ENCODE peak calls at places on chromosomes 6 and 20, in ten cellular contexts. C, R, T, I, K, A, S, G, Q and X are unnamed samples.
A peak's percentile ranks its signal among the peaks of the same experiment; 100 is the strongest.

GRCh38 chr20:33862709-33863403 is 51.7 kb downstream of the CHMP4B start:
- DNase-seq in C (peak; percentile 70), R (peak; percentile 64), T (peak; percentile 47), I (peak; percentile 83), K (peak; percentile 65), A (peak; percentile 27), S (peak; percentile 50), G (peak; percentile 21), Q (peak; percentile 75), X (peak; percentile 31)

GRCh38 chr20:3082306-3082951 is 2.1 kb downstream of the AVP start:
- DNase-seq in C (no peak), R (peak; percentile 53), T (no peak), I (peak; percentile 40), K (no peak), A (no peak), S (no peak), G (no peak), Q (no peak), X (no peak)

GRCh38 chr6:17169291-17169690 is 67.4 kb downstream of the STMND1 start:
- DNase-seq in C (peak; percentile 33), R (no peak), T (no peak), I (no peak), K (no peak), A (no peak), S (no peak), G (no peak), Q (no peak), X (no peak)

GRCh38 chr20:31869942-31870702 is at the start of the genes DUSP15 and TTLL9:
- DNase-seq in C (no peak), R (peak; percentile 68), T (peak; percentile 32), I (peak; percentile 67), K (no peak), A (peak; percentile 39), S (no peak), G (no peak), Q (peak; percentile 72), X (no peak)

GRCh38 chr20:2528671-2529070 is 7.7 kb upstream of the TMC2 start:
- DNase-seq in C (no peak), R (no peak), T (no peak), I (no peak), K (no peak), A (no peak), S (no peak), G (no peak), Q (no peak), X (no peak)

GRCh38 chr20:43840382-43841070 is 74.1 kb upstream of the TOX2 start:
- DNase-seq in C (peak; percentile 12), R (no peak), T (no peak), I (peak; percentile 83), K (peak; percentile 51), A (no peak), S (peak; percentile 35), G (no peak), Q (no peak), X (peak; percentile 33)

GRCh38 chr6:14732226-14732844 is 513.5 kb upstream of the JARID2 start:
- DNase-seq in C (no peak), R (no peak), T (no peak), I (no peak), K (no peak), A (no peak), S (no peak), G (no peak), Q (no peak), X (no peak)

GRCh38 chr6:128929869-128930268 is 46.9 kb downstream of the LAMA2 start:
- DNase-seq in C (no peak), R (no peak), T (no peak), I (peak; percentile 9), K (no peak), A (no peak), S (no peak), G (no peak), Q (no peak), X (no peak)

GRCh38 chr6:37514377-37514776 is 14.7 kb upstream of the CCDC167 start:
- DNase-seq in C (peak; percentile 64), R (no peak), T (no peak), I (no peak), K (no peak), A (no peak), S (no peak), G (no peak), Q (no peak), X (no peak)

GRCh38 chr20:57844626-57845596 is 135.1 kb upstream of the PMEPA1 start:
- DNase-seq in C (no peak), R (no peak), T (no peak), I (no peak), K (no peak), A (no peak), S (no peak), G (no peak), Q (no peak), X (no peak)

GRCh38 chr6:100466410-100467143 is 1.9 kb upstream of the SIM1 start:
- DNase-seq in C (no peak), R (no peak), T (peak; percentile 4), I (peak; percentile 73), K (no peak), A (no peak), S (no peak), G (no peak), Q (no peak), X (no peak)

GRCh38 chr6:22251331-22251730 is 45.5 kb downstream of the PRL start:
- DNase-seq in C (peak; percentile 78), R (no peak), T (no peak), I (no peak), K (no peak), A (no peak), S (no peak), G (no peak), Q (no peak), X (no peak)
- H3K27ac ChIP-seq in C (no peak overlapping the region), R (no peak overlapping the region), T (no peak overlapping the region), I (peak overlapping the region; percentile 70), K (no peak overlapping the region), A (no peak overlapping the region), S (no peak overlapping the region), G (no peak overlapping the region), Q (no peak overlapping the region), X (no peak overlapping the region)

GRCh38 chr6:53179961-53180651 is 31.5 kb upstream of the GCM1 start:
- DNase-seq in C (peak; percentile 65), R (peak; percentile 17), T (peak; percentile 56), I (no peak), K (peak; percentile 40), A (peak; percentile 40), S (peak; percentile 75), G (peak; percentile 6), Q (peak; percentile 38), X (no peak)

GRCh38 chr6:53180678-53181077 is 32.0 kb upstream of the GCM1 start:
- DNase-seq in C (no peak), R (no peak), T (no peak), I (no peak), K (no peak), A (no peak), S (no peak), G (no peak), Q (no peak), X (no peak)

GRCh38 chr6:53174996-53175395 is 26.4 kb upstream of the GCM1 start:
- DNase-seq in C (no peak), R (no peak), T (no peak), I (no peak), K (no peak), A (no peak), S (no peak), G (no peak), Q (peak; percentile 48), X (no peak)

GRCh38 chr6:53178837-53179432 is 30.3 kb upstream of the GCM1 start:
- DNase-seq in C (no peak), R (no peak), T (no peak), I (no peak), K (no peak), A (no peak), S (no peak), G (no peak), Q (no peak), X (no peak)
- H3K27ac ChIP-seq in C (no peak overlapping the region), R (no peak overlapping the region), T (no peak overlapping the region), I (no peak overlapping the region), K (no peak overlapping the region), A (no peak overlapping the region), S (no peak overlapping the region), G (no peak overlapping the region), Q (no peak overlapping the region), X (no peak overlapping the region)

DNA sequence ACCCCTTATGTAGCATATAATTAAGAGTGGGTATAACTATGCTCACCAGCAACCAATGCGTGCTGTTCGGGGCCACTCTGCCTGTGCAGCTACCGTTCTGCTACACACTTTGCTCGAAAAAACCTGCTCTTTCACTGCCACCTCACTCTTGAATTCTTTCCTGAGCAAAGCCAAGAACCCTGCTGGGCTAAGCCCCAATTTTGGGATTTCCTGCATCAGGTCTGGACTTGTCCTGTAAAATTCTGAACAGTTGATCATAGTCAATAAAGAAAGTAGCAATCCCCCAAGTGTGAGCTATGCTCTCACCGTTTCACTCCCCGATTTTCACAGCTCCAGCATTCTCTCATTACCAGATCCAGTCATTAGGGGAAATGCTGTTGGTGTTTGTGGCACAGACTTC is 122.1 kb downstream of the WDR27 start:
- DNase-seq in C (no peak), R (no peak), T (no peak), I (no peak), K (no peak), A (no peak), S (no peak), G (no peak), Q (no peak), X (no peak)
- H3K27ac ChIP-seq in C (no peak overlapping the region), R (no peak overlapping the region), T (no peak overlapping the region), I (no peak overlapping the region), K (no peak overlapping the region), A (no peak overlapping the region), S (no peak overlapping the region), G (no peak overlapping the region), Q (no peak overlapping the region), X (no peak overlapping the region)

GRCh38 chr6:6684365-6684833 is 95.9 kb downstream of the LY86 start:
- DNase-seq in C (no peak), R (no peak), T (no peak), I (no peak), K (no peak), A (no peak), S (no peak), G (no peak), Q (no peak), X (no peak)

GRCh38 chr6:6680524-6680923 is 92.0 kb downstream of the LY86 start:
- DNase-seq in C (no peak), R (no peak), T (no peak), I (no peak), K (no peak), A (no peak), S (no peak), G (no peak), Q (no peak), X (no peak)

GRCh38 chr6:6683964-6684363 is 95.4 kb downstream of the LY86 start:
- DNase-seq in C (no peak), R (no peak), T (no peak), I (no peak), K (no peak), A (no peak), S (no peak), G (no peak), Q (no peak), X (no peak)

GRCh38 chr6:6681443-6681842 is 92.9 kb downstream of the LY86 start:
- DNase-seq in C (no peak), R (no peak), T (no peak), I (no peak), K (no peak), A (no peak), S (no peak), G (no peak), Q (no peak), X (no peak)

DNA sequence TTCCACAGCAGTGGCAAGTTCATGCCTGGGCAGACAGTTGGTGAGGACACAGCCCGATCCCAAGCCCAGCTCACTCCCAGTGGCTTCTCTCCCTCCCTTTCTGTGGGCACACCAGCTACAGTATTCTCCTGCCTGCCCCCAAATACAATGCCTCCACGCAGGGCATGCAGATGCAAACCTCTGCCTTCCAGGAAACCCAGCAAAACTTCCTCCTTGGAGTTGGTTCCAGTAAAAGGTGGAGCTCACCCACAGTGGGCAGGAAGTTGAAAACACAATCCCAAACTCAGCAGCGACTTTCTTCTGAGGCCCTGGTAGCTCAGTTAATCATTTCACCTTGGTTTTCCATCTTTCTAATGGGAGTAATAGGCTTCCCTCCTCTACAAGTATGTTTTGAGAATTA is 93.7 kb downstream of the LY86 start:
- DNase-seq in C (no peak), R (no peak), T (no peak), I (no peak), K (no peak), A (no peak), S (no peak), G (no peak), Q (no peak), X (no peak)
- H3K27ac ChIP-seq in C (no peak overlapping the region), R (no peak overlapping the region), T (peak overlapping the region; percentile 61), I (no peak overlapping the region), K (no peak overlapping the region), A (peak overlapping the region; percentile 71), S (peak overlapping the region; percentile 88), G (no peak overlapping the region), Q (no peak overlapping the region), X (no peak overlapping the region)